ENCODE peak calls at places on chromosomes 3 and 15, in nine cellular contexts. S is uterus, N is choroid plexus epithelial cell, A is Peyer's patch, V is cardiac muscle cell, I is keratinocyte, Y is heart right ventricle, Z is brain microvascular endothelial cell, M is upper lobe of right lung. W is an unnamed sample.
A peak's percentile ranks its signal among the peaks of the same experiment; 100 is the strongest.

GRCh38 chr15:59662260-59662659 is 4.9 kb upstream of the GTF2A2 start:
- DNase-seq in V (peak; percentile 43), S (no peak), A (no peak), I (no peak), Z (no peak), N (peak; percentile 17), Y (no peak), M (no peak), W (no peak)

GRCh38 chr3:124504332-124505059 is 225.8 kb upstream of the UMPS start:
- DNase-seq in Y (peak; percentile 27), A (no peak), S (no peak), M (peak; percentile 66), N (peak; percentile 7), V (peak; percentile 66), I (no peak), Z (no peak), W (peak; percentile 46)

GRCh38 chr15:62566248-62566647 is 401.2 kb upstream of the C2CD4B start:
- DNase-seq in I (no peak), N (no peak), V (peak; percentile 20), A (no peak), Z (no peak), S (no peak), Y (no peak), M (no peak), W (no peak)

GRCh38 chr15:85788796-85789495 is 5.8 kb downstream of the KLHL25 start:
- DNase-seq in I (no peak), V (no peak), Z (no peak), Y (no peak), N (no peak), S (no peak), M (peak; percentile 82), A (peak; percentile 66), W (no peak)

GRCh38 chr3:64122476-64122875 is 99.2 kb upstream of the PSMD6 start:
- DNase-seq in S (no peak), V (no peak), Z (no peak), M (no peak), Y (peak; percentile 11), A (no peak), N (no peak), I (no peak), W (no peak)

GRCh38 chr3:197495499-197495898 is 60.3 kb downstream of the BDH1 start:
- DNase-seq in S (no peak), V (no peak), N (no peak), M (no peak), I (no peak), A (no peak), Y (no peak), Z (no peak), W (no peak)

GRCh38 chr3:190458040-190458439 is 8.3 kb upstream of the TMEM207 start:
- DNase-seq in A (no peak), M (no peak), I (no peak), S (no peak), V (peak; percentile 23), Z (no peak), N (peak; percentile 11), Y (no peak), W (no peak)

GRCh38 chr3:60403866-60404265 is 847.4 kb downstream of the FHIT start:
- DNase-seq in S (no peak), Z (no peak), V (no peak), M (no peak), N (peak; percentile 13), A (no peak), I (no peak), Y (no peak), W (no peak)

GRCh38 chr3:193572426-193572908 is 17.8 kb upstream of the ATP13A4 start:
- DNase-seq in I (no peak), M (no peak), Z (peak; percentile 64), N (peak; percentile 84), V (peak; percentile 79), S (peak; percentile 32), A (no peak), Y (peak; percentile 49), W (peak; percentile 66)

GRCh38 chr15:57758556-57758955 is 52.0 kb downstream of the POLR2M start:
- DNase-seq in Y (no peak), M (no peak), V (peak; percentile 30), S (no peak), A (no peak), Z (no peak), N (no peak), I (no peak), W (no peak)

GRCh38 chr15:98648654-98649537 is 557 bp downstream of the IGF1R start:
- DNase-seq in Z (no peak), N (peak; percentile 47), V (peak; percentile 68), I (no peak), S (peak; percentile 49), Y (peak; percentile 51), A (peak; percentile 77), M (peak; percentile 81), W (peak; percentile 58)

GRCh38 chr15:76341366-76342045 is 4.9 kb downstream of the ISL2 start:
- DNase-seq in Y (no peak), S (no peak), N (no peak), V (no peak), A (peak; percentile 61), I (no peak), Z (no peak), M (no peak), W (no peak)

GRCh38 chr3:94522488-94522887 is 459.6 kb downstream of the NSUN3 start:
- DNase-seq in N (peak; percentile 16), A (no peak), I (no peak), Z (no peak), M (no peak), S (no peak), Y (no peak), V (no peak), W (no peak)

GRCh38 chr15:80473574-80474223 is 69.5 kb downstream of the ARNT2 start:
- DNase-seq in Z (no peak), N (no peak), S (no peak), M (no peak), A (no peak), I (no peak), V (no peak), Y (no peak), W (no peak)

GRCh38 chr3:166351461-166351860 is 514.2 kb upstream of the BCHE start:
- DNase-seq in Y (no peak), S (no peak), M (no peak), N (no peak), I (no peak), Z (no peak), V (no peak), A (no peak), W (peak; percentile 17)

GRCh38 chr3:133540896-133541674 is 32.4 kb upstream of the CDV3 start:
- DNase-seq in M (no peak), A (peak; percentile 50), Y (no peak), N (no peak), I (peak; percentile 9), Z (no peak), V (peak; percentile 59), S (no peak), W (peak; percentile 55)

GRCh38 chr3:24067483-24067882 is 122.4 kb downstream of the NR1D2 start:
- DNase-seq in Z (no peak), V (no peak), A (no peak), S (no peak), Y (no peak), I (no peak), N (peak; percentile 64), M (no peak), W (peak; percentile 27)

DNA sequence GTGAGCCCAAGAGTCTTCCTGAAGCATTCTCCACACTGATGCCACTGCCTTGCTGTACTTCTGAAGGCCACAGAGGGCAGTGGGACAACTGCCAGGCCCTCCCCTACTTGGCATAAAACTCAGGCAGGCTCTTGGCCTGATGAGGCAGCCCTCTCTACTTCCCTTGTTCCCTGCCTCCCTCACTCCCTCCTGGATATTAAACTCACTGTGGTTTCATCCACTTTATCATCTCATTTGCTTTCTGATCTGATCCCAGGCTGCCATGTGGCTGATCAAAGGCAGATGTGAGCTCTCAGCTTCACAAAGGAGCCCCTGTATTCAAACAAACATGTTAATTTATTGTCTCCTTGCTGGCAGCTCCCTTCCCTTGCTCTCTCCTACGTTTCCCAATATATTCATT is 533.5 kb downstream of the IGSF11 start:
- DNase-seq in S (no peak), M (peak; percentile 62), Z (no peak), V (peak; percentile 2), N (no peak), I (no peak), A (no peak), Y (peak; percentile 18), W (peak; percentile 12)
- TF ChIP-seq CTCF in S (no peak), M (no peak), Z (no peak), V (no peak), N (no peak), I (no peak), A (no peak), Y (no peak), W (no peak)

GRCh38 chr15:95784508-95784907 is 546.0 kb upstream of the NR2F2 start:
- DNase-seq in Y (no peak), N (no peak), I (no peak), S (no peak), Z (no peak), V (no peak), A (no peak), M (no peak), W (no peak)
- H3K4me3 ChIP-seq in Y (no peak overlapping the region), N (no peak overlapping the region), I (no peak overlapping the region), S (no peak overlapping the region), Z (no peak overlapping the region), V (no peak overlapping the region), A (no peak overlapping the region), M (no peak overlapping the region), W (no peak overlapping the region)

DNA sequence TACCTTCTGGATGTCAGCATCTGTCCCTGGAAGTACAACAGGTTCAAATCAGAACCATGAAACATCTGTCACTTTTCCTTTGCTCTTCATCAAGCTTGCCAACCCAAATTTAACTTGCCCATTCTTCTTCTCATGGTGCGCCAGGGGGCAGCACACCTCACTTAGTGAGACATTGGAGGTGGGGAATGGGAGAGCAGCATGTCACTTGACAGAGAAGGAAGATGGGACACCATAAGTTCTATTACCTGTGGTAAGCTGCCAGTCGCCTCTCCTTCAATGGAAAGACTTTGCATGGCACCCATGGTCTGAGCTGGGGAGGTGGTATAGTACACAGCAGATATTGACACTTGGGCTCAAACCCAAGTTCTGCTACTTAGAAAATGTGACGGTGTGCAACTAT is 2.9 kb downstream of the SCN5A start:
- DNase-seq in M (no peak), A (peak; percentile 39), Y (no peak), Z (no peak), S (no peak), N (peak; percentile 44), V (peak; percentile 54), I (no peak), W (peak; percentile 8)
- TF ChIP-seq CTCF in M (peak; percentile 11), A (no peak), Y (no peak), Z (peak; percentile 67), S (no peak), N (peak; percentile 60), V (peak; percentile 61), I (peak; percentile 34), W (peak; percentile 45)

DNA sequence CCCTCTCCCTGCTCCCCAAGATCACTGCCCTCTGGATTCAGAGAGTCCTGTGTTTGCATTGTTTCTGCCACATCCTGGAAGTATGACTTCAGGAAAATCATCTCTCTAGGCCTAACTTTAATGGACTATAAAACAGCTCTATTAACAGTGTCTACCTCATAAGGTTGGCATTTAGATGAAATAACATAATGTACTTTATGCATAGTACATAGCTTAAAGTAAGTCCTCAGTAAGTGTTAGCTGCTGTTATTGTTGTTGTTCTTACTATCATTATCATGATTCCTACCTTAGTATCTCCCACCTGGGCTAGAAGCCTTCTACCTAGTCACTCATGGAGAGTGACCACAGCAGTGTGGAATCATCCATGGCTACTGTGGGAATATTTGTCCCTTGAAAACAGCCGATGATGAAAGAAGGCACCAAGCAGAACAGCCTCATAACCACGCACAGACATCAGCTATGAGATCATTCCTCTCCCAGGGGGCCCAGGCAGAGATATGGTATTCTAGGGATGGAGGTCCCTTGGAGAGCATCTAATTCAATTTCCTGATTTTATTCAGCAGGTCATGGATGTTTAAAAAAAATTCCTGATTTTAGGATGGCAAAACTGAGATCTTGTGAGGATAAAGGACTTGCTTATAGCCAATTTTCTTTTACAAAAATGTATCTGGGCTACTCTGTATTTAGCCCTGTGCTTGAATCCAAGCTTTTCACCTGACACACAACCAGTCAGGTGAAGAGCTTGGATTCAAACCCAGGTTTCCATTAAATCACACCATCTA is 1.9 kb downstream of the FSD2 start:
- DNase-seq in M (no peak), Y (no peak), N (peak; percentile 30), I (no peak), Z (peak; percentile 41), S (no peak), A (no peak), V (peak; percentile 43), W (no peak)
- H3K4me3 ChIP-seq in M (no peak overlapping the region), Y (peak overlapping the region; percentile 29), N (no peak overlapping the region), I (no peak overlapping the region), Z (no peak overlapping the region), S (no peak overlapping the region), A (no peak overlapping the region), V (peak overlapping the region; percentile 51), W (no peak overlapping the region)

W was measured in astrocyte of the spinal cord.